ENCODE peak calls at places on chromosomes 3 and 15, in six cellular contexts. E, L, M, B, Y and F are unnamed samples.

GRCh38 chr3:185658504-185658912 is 72.4 kb downstream of the SENP2 start:
- DNase-seq in M (no peak), E (peak), Y (no peak), B (no peak), L (no peak), F (no peak)

GRCh38 chr15:73888224-73889041 is 15.1 kb downstream of the TBC1D21 start:
- DNase-seq in L (no peak), Y (no peak), M (no peak), E (no peak), B (no peak), F (no peak)

GRCh38 chr15:90959894-90960293 is 5.2 kb downstream of the RCCD1 start:
- DNase-seq in E (no peak), B (no peak), M (no peak), Y (no peak), L (no peak), F (no peak)

GRCh38 chr3:197750863-197751737 is 1.4 kb downstream of the FYTTD1 start:
- DNase-seq in M (no peak), E (no peak), L (peak), B (no peak), Y (no peak), F (no peak)

GRCh38 chr3:8573342-8573926 is 71.2 kb downstream of the SSUH2 start:
- DNase-seq in E (no peak), L (no peak), B (no peak), Y (no peak), M (no peak), F (no peak)

GRCh38 chr3:191499307-191500125 is 38.6 kb downstream of the PYDC2 start:
- DNase-seq in E (no peak), M (no peak), L (peak), Y (no peak), B (no peak), F (peak)

GRCh38 chr15:39908186-39908585 is 11.9 kb downstream of the GPR176 start:
- DNase-seq in M (no peak), L (peak), B (no peak), Y (no peak), E (no peak), F (no peak)

GRCh38 chr15:95929232-95929846 is 401.2 kb upstream of the NR2F2 start:
- DNase-seq in E (no peak), M (peak), L (no peak), B (no peak), Y (no peak), F (peak)

GRCh38 chr15:37099321-37100108 is 834 bp downstream of the MEIS2 start:
- DNase-seq in E (peak), Y (no peak), L (peak), B (peak), M (no peak), F (peak)

GRCh38 chr3:30354972-30355371 is 251.4 kb upstream of the TGFBR2 start:
- DNase-seq in B (no peak), L (no peak), E (peak), Y (no peak), M (no peak), F (no peak)

GRCh38 chr15:77311020-77311419 is 108.9 kb downstream of the PEAK1 start:
- DNase-seq in M (no peak), Y (no peak), B (no peak), L (no peak), E (no peak), F (no peak)

GRCh38 chr3:104437891-104438290 is 928.8 kb upstream of the ALCAM start:
- DNase-seq in M (no peak), Y (peak), E (no peak), B (no peak), L (no peak), F (no peak)

GRCh38 chr3:149494022-149494758 is 19.7 kb downstream of the TM4SF4 start:
- DNase-seq in Y (peak), E (peak), M (no peak), B (peak), L (peak), F (peak)

GRCh38 chr15:34496616-34497015 is 59.0 kb upstream of the GOLGA8A start:
- DNase-seq in Y (no peak), E (no peak), M (no peak), L (peak), B (no peak), F (no peak)

GRCh38 chr15:65787260-65787659 is 4.8 kb downstream of the DENND4A start:
- DNase-seq in Y (no peak), B (no peak), M (no peak), E (no peak), L (no peak), F (no peak)

GRCh38 chr3:46900007-46900292 is 22.4 kb downstream of the PTH1R start:
- DNase-seq in Y (no peak), E (no peak), M (no peak), B (no peak), L (peak), F (no peak)

GRCh38 chr3:58580826-58581327 is 3.7 kb upstream of the FAM107A start:
- DNase-seq in B (no peak), Y (no peak), L (no peak), E (peak), M (no peak), F (no peak)

GRCh38 chr15:68224546-68225250 is 4.8 kb downstream of the CLN6 start:
- DNase-seq in E (no peak), Y (no peak), L (peak), B (no peak), M (peak), F (peak)

GRCh38 chr3:194286747-194287146 is 64.4 kb downstream of the CPN2 start:
- DNase-seq in B (no peak), L (no peak), E (no peak), Y (no peak), M (no peak), F (no peak)

GRCh38 chr3:179332240-179332639 is 9.4 kb downstream of the ZNF639 start:
- DNase-seq in B (no peak), M (no peak), E (no peak), L (no peak), Y (no peak), F (no peak)

GRCh38 chr3:186406669-186407635 is 44.9 kb upstream of the DGKG start:
- DNase-seq in Y (no peak), B (no peak), M (no peak), L (no peak), E (no peak), F (no peak)

GRCh38 chr3:107345968-107346367 is 31.3 kb upstream of the CCDC54 start:
- DNase-seq in Y (no peak), M (no peak), B (no peak), L (peak), E (no peak), F (no peak)

GRCh38 chr3:124504332-124505059 is 225.8 kb upstream of the UMPS start:
- DNase-seq in Y (no peak), E (no peak), L (no peak), M (no peak), B (no peak), F (no peak)

GRCh38 chr3:165855581-165855980 is 18.4 kb upstream of the BCHE start:
- DNase-seq in B (no peak), L (no peak), M (no peak), Y (no peak), E (no peak), F (no peak)

GRCh38 chr3:190486201-190486865 is 27.6 kb upstream of the IL1RAP start:
- DNase-seq in Y (no peak), L (no peak), M (no peak), E (no peak), B (no peak), F (no peak)

GRCh38 chr3:104610730-104611652 is 755.7 kb upstream of the ALCAM start:
- DNase-seq in Y (no peak), B (no peak), E (no peak), M (no peak), L (no peak), F (no peak)

GRCh38 chr3:24229468-24230263 is 265.0 kb downstream of the THRB start:
- DNase-seq in M (no peak), B (no peak), E (no peak), L (no peak), Y (no peak), F (no peak)

GRCh38 chr3:24232784-24233183 is 261.9 kb downstream of the THRB start:
- DNase-seq in L (no peak), M (no peak), E (no peak), Y (no peak), B (no peak), F (no peak)

GRCh38 chr3:24240306-24240705 is 254.3 kb downstream of the THRB start:
- DNase-seq in M (no peak), E (no peak), Y (no peak), L (no peak), B (no peak), F (no peak)

GRCh38 chr3:24237971-24238767 is 256.5 kb downstream of the THRB start:
- DNase-seq in E (peak), L (peak), M (peak), Y (peak), B (peak), F (peak)

GRCh38 chr3:24235121-24235520 is 259.5 kb downstream of the THRB start:
- DNase-seq in E (peak), L (no peak), M (no peak), B (peak), Y (no peak), F (no peak)
- TF ChIP-seq YY1 in E (no peak), L (no peak), M (no peak), B (no peak), Y (no peak), F (no peak)

DNA sequence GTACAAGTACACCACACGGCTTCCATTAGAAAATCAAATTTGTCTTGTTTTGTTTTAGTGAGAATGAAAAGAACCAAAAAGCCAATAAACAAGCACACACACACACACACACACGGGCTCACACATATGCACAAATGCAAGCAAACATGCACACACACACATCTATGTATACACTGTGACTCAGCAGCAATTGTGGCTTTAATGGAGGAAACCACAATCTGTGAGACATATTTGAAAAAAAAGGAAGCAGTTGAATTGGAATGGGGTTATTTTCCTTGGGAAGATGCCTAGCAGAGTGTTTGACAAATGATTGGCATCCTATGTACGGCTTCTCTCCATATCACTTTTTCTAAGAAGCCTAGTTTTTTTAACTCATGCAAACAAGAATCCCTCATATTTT is 201.1 kb upstream of the ARRDC4 start:
- DNase-seq in E (no peak), B (no peak), Y (no peak), L (no peak), M (no peak), F (no peak)
- TF ChIP-seq YY1 in E (no peak), B (no peak), Y (no peak), L (no peak), M (no peak), F (no peak)

DNA sequence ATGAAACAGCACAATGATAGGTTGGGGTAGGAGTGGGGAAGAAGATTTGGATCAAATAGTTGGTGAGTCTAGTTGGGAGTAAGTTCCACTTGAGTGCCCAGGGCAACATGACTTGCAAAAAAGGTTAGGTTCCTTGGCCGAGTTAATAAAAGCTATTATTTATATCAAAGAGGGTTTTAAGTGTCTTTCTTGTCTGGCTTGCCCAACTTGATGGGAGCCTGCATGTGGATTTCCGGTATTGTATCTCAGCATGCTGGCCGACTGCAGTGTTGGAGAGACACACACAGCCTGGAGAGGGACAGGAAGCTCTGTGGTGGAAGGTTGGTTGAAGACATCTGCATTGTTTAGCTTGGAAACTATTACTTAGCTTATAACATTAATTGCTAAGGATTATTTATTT is 449.5 kb upstream of the TBL1XR1 start:
- DNase-seq in E (no peak), B (no peak), Y (no peak), L (no peak), M (no peak), F (no peak)
- TF ChIP-seq YY1 in E (no peak), B (no peak), Y (no peak), L (no peak), M (no peak), F (no peak)

GRCh38 chr15:59176653-59177444 is 29.8 kb upstream of the LDHAL6B start:
- DNase-seq in L (no peak), E (no peak), Y (no peak), B (no peak), M (no peak), F (no peak)
- TF ChIP-seq YY1 in L (no peak), E (no peak), Y (no peak), B (no peak), M (no peak), F (no peak)

GRCh38 chr3:20107722-20108121 is 67.5 kb downstream of the KAT2B start:
- DNase-seq in L (no peak), E (no peak), M (no peak), B (no peak), Y (no peak), F (no peak)
- TF ChIP-seq YY1 in L (no peak), E (no peak), M (no peak), B (no peak), Y (no peak), F (no peak)

GRCh38 chr15:69853572-69853971 is 244.1 kb downstream of the TLE3 start:
- DNase-seq in M (no peak), E (no peak), L (no peak), B (peak), Y (peak), F (no peak)
- TF ChIP-seq YY1 in M (no peak), E (no peak), L (no peak), B (no peak), Y (no peak), F (no peak)

DNA sequence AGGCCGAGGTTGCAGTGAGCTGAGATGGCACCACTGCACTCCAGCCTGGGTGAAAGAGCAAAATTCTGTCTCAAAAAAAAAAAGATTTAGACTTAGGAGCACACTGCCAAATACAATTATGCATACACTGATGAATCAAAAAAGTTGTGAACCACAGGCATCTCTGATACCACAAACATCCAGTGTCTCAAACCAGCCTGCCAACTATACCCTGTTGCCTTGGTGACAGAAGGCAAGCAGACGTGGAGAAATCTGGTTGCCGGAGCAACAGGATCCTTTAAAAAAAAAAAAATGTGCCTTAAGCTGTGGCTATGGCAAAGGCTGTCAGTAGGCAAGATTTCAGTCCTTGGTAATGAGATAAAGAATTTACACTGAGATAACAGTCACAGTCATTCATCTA is 202.3 kb downstream of the NEK10 start:
- DNase-seq in E (no peak), B (no peak), Y (no peak), M (no peak), L (peak), F (no peak)
- TF ChIP-seq YY1 in E (no peak), B (no peak), Y (no peak), M (no peak), L (no peak), F (no peak)

GRCh38 chr3:117874028-117874765 is 1160.4 kb downstream of the IGSF11 start:
- DNase-seq in M (no peak), B (no peak), E (no peak), L (no peak), Y (no peak), F (no peak)

GRCh38 chr3:117875887-117876286 is 1158.8 kb downstream of the IGSF11 start:
- DNase-seq in M (no peak), L (no peak), E (no peak), B (no peak), Y (no peak), F (no peak)

GRCh38 chr3:117871934-117872333 is 1162.4 kb downstream of the TUSC7 start:
- DNase-seq in Y (no peak), E (no peak), B (no peak), M (no peak), L (no peak), F (no peak)

GRCh38 chr3:117874904-117875874 is 1159.5 kb downstream of the IGSF11 start:
- DNase-seq in Y (no peak), M (no peak), E (no peak), L (no peak), B (no peak), F (no peak)

GRCh38 chr3:117873236-117873635 is 1161.4 kb downstream of the IGSF11 start:
- DNase-seq in Y (no peak), E (no peak), L (peak), B (no peak), M (no peak), F (no peak)
- TF ChIP-seq YY1 in Y (no peak), E (no peak), L (no peak), B (no peak), M (no peak), F (no peak)